ENCODE peak calls at places on chromosomes 2 and 18, in five cellular contexts. M is tibial artery, L is sigmoid colon, Z is heart right ventricle, R is Peyer's patch. H is an unnamed sample. For H3K4me1, the result is how much of the 10 kb centered on the place peaks cover.

GRCh38 chr2:207423886-207424285 is 105.9 kb upstream of the CREB1 start:
- DNase-seq in L (no peak), R (no peak), M (no peak), Z (no peak), H (no peak)

GRCh38 chr2:96241901-96242611 is 23.7 kb downstream of the TMEM127 start:
- DNase-seq in L (peak), Z (peak), M (no peak), R (peak), H (peak)

GRCh38 chr18:63162271-63163014 is 157.1 kb downstream of the BCL2 start:
- DNase-seq in L (no peak), M (no peak), Z (no peak), R (peak), H (no peak)

GRCh38 chr2:46632349-46632748 is 153.0 kb downstream of the TMEM247 start:
- DNase-seq in Z (no peak), R (no peak), M (no peak), L (no peak), H (peak)

GRCh38 chr2:215619022-215619958 is 183.4 kb upstream of the FN1 start:
- DNase-seq in R (no peak), Z (no peak), L (no peak), M (no peak), H (no peak)

GRCh38 chr2:36670881-36671595 is 25.5 kb upstream of the VIT start:
- DNase-seq in R (no peak), Z (no peak), M (no peak), L (no peak), H (no peak)

GRCh38 chr2:96730212-96730611 is 9.7 kb downstream of the LMAN2L start:
- DNase-seq in R (no peak), Z (no peak), L (no peak), M (no peak), H (no peak)

GRCh38 chr18:5600376-5601071 is 56.7 kb upstream of the EPB41L3 start:
- DNase-seq in Z (no peak), M (no peak), L (no peak), R (no peak), H (peak)

GRCh38 chr2:157825885-157826284 is 50.2 kb downstream of the ACVR1 start:
- DNase-seq in Z (no peak), R (no peak), L (no peak), M (no peak), H (no peak)

GRCh38 chr2:232960862-232961261 is 52.2 kb downstream of the NGEF start:
- DNase-seq in M (no peak), Z (no peak), R (no peak), L (no peak), H (no peak)

GRCh38 chr2:234032301-234032856 is 18.1 kb upstream of the SPP2 start:
- DNase-seq in L (no peak), R (peak), M (no peak), Z (no peak), H (peak)

GRCh38 chr2:33134086-33134763 is 187.5 kb downstream of the LTBP1 start:
- DNase-seq in M (peak), Z (peak), L (peak), R (peak), H (no peak)

GRCh38 chr2:187865025-187865424 is 310.8 kb upstream of the TFPI start:
- DNase-seq in L (no peak), R (no peak), Z (no peak), M (no peak), H (no peak)
- H3K4me1 ChIP-seq in L (under half), R (under half), Z (under half), M (under half), H (under half)

GRCh38 chr2:75528221-75528977 is 32.3 kb downstream of the EVA1A start:
- DNase-seq in Z (no peak), M (no peak), R (no peak), L (no peak), H (no peak)
- H3K4me1 ChIP-seq in Z (under half), M (under half), R (under half), L (under half), H (under half)

GRCh38 chr18:492451-492850 is 8.1 kb downstream of the COLEC12 start:
- DNase-seq in Z (no peak), M (no peak), R (no peak), L (no peak), H (no peak)
- H3K4me1 ChIP-seq in Z (under half), M (under half), R (under half), L (under half), H (under half)

DNA sequence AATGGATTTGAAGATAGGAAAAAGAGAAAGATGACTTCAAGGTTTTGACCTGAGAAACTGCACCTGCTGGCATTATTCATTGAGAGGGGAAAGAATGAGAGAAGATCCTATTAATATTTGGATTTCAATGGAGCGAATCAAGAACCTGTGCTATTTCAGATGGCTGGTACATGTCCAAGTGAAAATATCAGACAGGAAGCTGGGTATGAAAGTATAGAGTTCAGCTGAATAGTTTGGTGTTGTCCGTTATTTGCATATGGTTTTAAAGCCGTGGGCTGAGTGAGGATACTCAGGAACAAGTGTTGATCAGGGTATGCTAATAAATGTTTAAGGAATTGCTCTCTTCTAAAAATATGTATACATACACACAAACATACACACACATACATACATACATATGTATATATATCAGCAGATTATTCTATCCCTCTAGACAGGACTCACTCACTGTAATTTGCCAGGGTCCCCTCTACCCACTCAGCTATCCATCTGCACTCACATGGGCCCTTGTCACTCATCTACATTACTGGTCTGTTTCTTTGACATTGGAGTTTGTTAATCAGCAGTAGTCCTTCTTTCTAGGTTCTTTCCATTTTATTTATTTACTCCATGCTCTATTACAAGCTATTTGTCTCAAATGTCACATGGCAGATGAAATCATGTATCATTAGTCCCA is 33.9 kb upstream of the IKZF2 start:
- DNase-seq in L (no peak), Z (no peak), R (no peak), M (no peak), H (no peak)
- H3K4me1 ChIP-seq in L (under half), Z (under half), R (under half), M (under half), H (under half)

DNA sequence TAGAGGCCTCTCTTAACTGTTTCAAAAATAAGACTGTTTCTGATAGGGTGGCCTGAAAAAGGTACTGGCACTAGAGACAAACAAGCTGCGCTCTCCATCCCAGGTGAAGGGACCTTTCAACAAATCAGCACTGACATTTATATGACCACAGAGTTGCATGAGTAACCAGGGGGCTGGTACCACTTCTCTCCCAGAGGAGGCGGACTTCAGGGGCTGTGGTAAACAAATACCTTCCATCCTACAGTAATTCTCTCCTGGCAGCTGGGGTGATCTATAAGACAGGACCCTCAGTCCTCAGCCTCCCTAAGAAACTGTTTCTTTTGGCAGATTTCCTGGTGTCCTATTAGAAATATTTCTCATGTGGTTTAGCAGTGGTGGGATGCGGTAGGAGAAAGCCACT is 96.6 kb downstream of the CYRIA start:
- DNase-seq in M (no peak), R (no peak), Z (no peak), L (no peak), H (no peak)
- H3K4me1 ChIP-seq in M (under half), R (under half), Z (under half), L (under half), H (under half)

GRCh38 chr2:120820263-120820884 is 84.7 kb downstream of the GLI2 start:
- DNase-seq in Z (peak), L (peak), M (peak), R (no peak), H (no peak)
- H3K4me1 ChIP-seq in Z (under half), L (half or more), M (under half), R (under half), H (under half)

DNA sequence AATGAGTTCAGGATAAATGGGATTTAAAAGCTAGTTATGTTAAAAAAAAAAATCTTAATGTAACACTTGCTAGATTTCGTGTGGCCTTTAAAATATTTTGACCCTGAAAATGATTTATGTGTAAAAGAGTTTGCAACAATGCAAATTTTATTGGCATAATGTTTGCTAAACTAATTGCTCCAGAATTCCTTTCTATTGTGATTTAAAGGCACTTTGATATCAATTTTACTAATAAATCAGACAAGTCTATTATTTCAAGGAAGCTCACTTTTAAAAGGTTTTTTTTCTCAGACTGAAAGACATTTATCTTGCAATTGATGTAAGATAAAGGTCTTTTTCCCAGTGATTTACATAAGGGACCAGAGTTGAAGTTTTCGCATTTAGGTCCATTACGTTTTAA is 17.5 kb downstream of the AP1S3 start:
- DNase-seq in M (no peak), R (no peak), L (no peak), Z (no peak), H (no peak)
- H3K4me1 ChIP-seq in M (under half), R (under half), L (under half), Z (under half), H (under half)

GRCh38 chr2:65113816-65114215 is 16.1 kb downstream of the RAB1A start:
- DNase-seq in Z (no peak), R (no peak), M (no peak), L (no peak), H (no peak)
- H3K4me1 ChIP-seq in Z (half or more), R (under half), M (under half), L (under half), H (under half)

H was measured in small intestine.